ENCODE peak calls at places on chromosomes 6 and 20, in eight cellular contexts. G, E, O, H, P, D, T and N are unnamed samples.

GRCh38 chr20:16692442-16692841 is 37.4 kb upstream of the SNRPB2 start:
- DNase-seq in D (no peak), H (no peak), G (no peak), O (no peak), P (no peak), T (no peak), E (no peak), N (no peak)

GRCh38 chr20:44990425-44990824 is 24.1 kb downstream of the STK4 start:
- DNase-seq in D (no peak), O (no peak), H (no peak), G (no peak), E (no peak), P (no peak), T (no peak), N (no peak)

GRCh38 chr6:139881728-139882211 is 507.3 kb upstream of the CITED2 start:
- DNase-seq in P (peak; percentile 34), E (no peak), D (no peak), O (no peak), H (peak; percentile 55), G (peak; percentile 51), T (no peak), N (no peak)

GRCh38 chr20:35404614-35405259 is 7.0 kb downstream of the UQCC1 start:
- DNase-seq in E (no peak), O (no peak), T (peak; percentile 51), H (no peak), P (no peak), D (no peak), G (no peak), N (no peak)

GRCh38 chr6:1771324-1771723 is 161.6 kb downstream of the FOXC1 start:
- DNase-seq in O (no peak), E (no peak), T (no peak), D (no peak), P (no peak), G (no peak), H (no peak), N (no peak)

GRCh38 chr6:44029489-44030185 is 97.6 kb downstream of the MRPL14 start:
- DNase-seq in T (no peak), P (no peak), E (no peak), H (no peak), D (no peak), O (peak; percentile 56), G (peak; percentile 67), N (peak; percentile 39)

GRCh38 chr6:63391203-63391970 is 71.6 kb upstream of the LGSN start:
- DNase-seq in H (no peak), G (no peak), T (no peak), O (no peak), P (peak; percentile 99), E (no peak), D (no peak), N (no peak)

GRCh38 chr6:36120979-36121706 is 9.2 kb upstream of the MAPK13 start:
- DNase-seq in T (no peak), D (peak; percentile 89), E (no peak), O (no peak), P (no peak), G (no peak), H (peak; percentile 83), N (peak; percentile 69)

GRCh38 chr6:328184-328670 is 35.9 kb downstream of the DUSP22 start:
- DNase-seq in T (peak; percentile 100), D (peak; percentile 48), E (no peak), G (no peak), P (no peak), O (no peak), H (peak; percentile 79), N (peak; percentile 87)

GRCh38 chr6:28543671-28544131 is 18.0 kb downstream of the GPX5 start:
- DNase-seq in P (no peak), D (no peak), T (no peak), O (no peak), H (no peak), E (no peak), G (peak; percentile 12), N (no peak)

GRCh38 chr6:14476793-14477531 is 359.4 kb downstream of the CD83 start:
- DNase-seq in G (no peak), P (no peak), O (no peak), D (no peak), E (no peak), H (peak; percentile 74), T (no peak), N (peak; percentile 96)

GRCh38 chr6:117907600-117908245 is 659 bp downstream of the SLC35F1 start:
- DNase-seq in O (no peak), D (no peak), E (peak; percentile 34), H (no peak), T (no peak), G (peak; percentile 69), P (no peak), N (no peak)

GRCh38 chr6:13412639-13413465 is 74.5 kb downstream of the GFOD1 start:
- DNase-seq in G (no peak), P (peak; percentile 80), D (peak; percentile 30), E (no peak), O (peak; percentile 29), T (no peak), H (no peak), N (no peak)

GRCh38 chr6:24324617-24325016 is 33.2 kb downstream of the DCDC2 start:
- DNase-seq in G (no peak), O (no peak), P (no peak), E (no peak), D (no peak), H (no peak), T (no peak), N (no peak)

GRCh38 chr6:24323632-24324337 is 34.1 kb downstream of the DCDC2 start:
- DNase-seq in D (no peak), T (no peak), H (no peak), G (no peak), O (no peak), E (no peak), P (peak; percentile 94), N (no peak)

GRCh38 chr6:24325978-24326377 is 31.9 kb downstream of the DCDC2 start:
- DNase-seq in P (no peak), E (no peak), D (no peak), H (no peak), O (no peak), G (no peak), T (no peak), N (no peak)

GRCh38 chr6:24322924-24323323 is 34.9 kb downstream of the DCDC2 start:
- DNase-seq in H (no peak), T (no peak), E (no peak), D (no peak), P (no peak), G (no peak), O (no peak), N (no peak)

GRCh38 chr6:24321538-24322162 is 36.2 kb downstream of the DCDC2 start:
- DNase-seq in H (no peak), D (no peak), P (no peak), O (no peak), T (no peak), E (no peak), G (no peak), N (no peak)
- H3K4me1 ChIP-seq in H (no peaks in the 10 kb centered on the region), D (no peaks in the 10 kb centered on the region), P (peaks cover 76% of the 10 kb centered on the region), O (no peaks in the 10 kb centered on the region), T (no peaks in the 10 kb centered on the region), E (no peaks in the 10 kb centered on the region), G (no peaks in the 10 kb centered on the region), N (no peaks in the 10 kb centered on the region)

DNA sequence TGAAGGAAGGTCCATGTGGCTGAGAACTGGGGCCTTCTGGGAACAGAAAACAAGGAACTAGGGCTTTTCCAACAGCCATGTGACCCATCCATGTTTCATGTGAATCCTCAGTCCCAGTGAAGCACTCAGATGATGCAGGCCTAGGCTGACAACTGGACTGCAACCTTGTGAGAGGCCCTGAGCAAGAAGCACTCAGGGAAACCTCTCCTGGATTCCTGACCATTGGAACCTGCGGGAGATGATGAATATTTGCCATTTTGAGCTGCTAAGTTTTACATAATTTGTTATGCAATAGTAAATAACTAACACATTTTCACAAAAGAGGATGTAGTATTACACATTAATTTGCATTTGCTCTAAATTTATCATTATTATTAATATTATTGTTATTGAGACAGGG is 38.4 kb upstream of the HLA-G start:
- DNase-seq in D (no peak), H (no peak), E (peak; percentile 55), T (no peak), P (no peak), G (no peak), O (no peak), N (no peak)
- TF ChIP-seq POLR2AphosphoS5 in D (no peak), H (no peak), E (no peak), T (no peak), P (no peak), G (no peak), O (no peak), N (no peak)

GRCh38 chr6:136720045-136720760 is 72.1 kb downstream of the MAP3K5 start:
- DNase-seq in P (no peak), O (no peak), G (no peak), E (no peak), D (no peak), H (no peak), T (peak; percentile 78), N (no peak)

GRCh38 chr6:136721467-136721866 is 70.8 kb downstream of the MAP3K5 start:
- DNase-seq in G (no peak), P (no peak), E (no peak), D (no peak), H (no peak), T (no peak), O (no peak), N (no peak)

GRCh38 chr6:136718486-136718885 is 73.8 kb downstream of the MAP3K5 start:
- DNase-seq in D (no peak), P (no peak), E (no peak), T (no peak), O (no peak), H (no peak), G (no peak), N (no peak)

GRCh38 chr6:136719280-136720044 is 72.8 kb downstream of the MAP3K5 start:
- DNase-seq in E (no peak), G (no peak), D (no peak), H (no peak), O (no peak), T (peak; percentile 90), P (no peak), N (no peak)

GRCh38 chr6:136717297-136717990 is 74.8 kb downstream of the MAP3K5 start:
- DNase-seq in H (no peak), G (no peak), T (peak; percentile 47), D (no peak), E (no peak), P (no peak), O (no peak), N (no peak)
- TF ChIP-seq EP300 in H (no peak), G (no peak), T (no peak), D (no peak), E (no peak), P (no peak), O (no peak), N (no peak)

DNA sequence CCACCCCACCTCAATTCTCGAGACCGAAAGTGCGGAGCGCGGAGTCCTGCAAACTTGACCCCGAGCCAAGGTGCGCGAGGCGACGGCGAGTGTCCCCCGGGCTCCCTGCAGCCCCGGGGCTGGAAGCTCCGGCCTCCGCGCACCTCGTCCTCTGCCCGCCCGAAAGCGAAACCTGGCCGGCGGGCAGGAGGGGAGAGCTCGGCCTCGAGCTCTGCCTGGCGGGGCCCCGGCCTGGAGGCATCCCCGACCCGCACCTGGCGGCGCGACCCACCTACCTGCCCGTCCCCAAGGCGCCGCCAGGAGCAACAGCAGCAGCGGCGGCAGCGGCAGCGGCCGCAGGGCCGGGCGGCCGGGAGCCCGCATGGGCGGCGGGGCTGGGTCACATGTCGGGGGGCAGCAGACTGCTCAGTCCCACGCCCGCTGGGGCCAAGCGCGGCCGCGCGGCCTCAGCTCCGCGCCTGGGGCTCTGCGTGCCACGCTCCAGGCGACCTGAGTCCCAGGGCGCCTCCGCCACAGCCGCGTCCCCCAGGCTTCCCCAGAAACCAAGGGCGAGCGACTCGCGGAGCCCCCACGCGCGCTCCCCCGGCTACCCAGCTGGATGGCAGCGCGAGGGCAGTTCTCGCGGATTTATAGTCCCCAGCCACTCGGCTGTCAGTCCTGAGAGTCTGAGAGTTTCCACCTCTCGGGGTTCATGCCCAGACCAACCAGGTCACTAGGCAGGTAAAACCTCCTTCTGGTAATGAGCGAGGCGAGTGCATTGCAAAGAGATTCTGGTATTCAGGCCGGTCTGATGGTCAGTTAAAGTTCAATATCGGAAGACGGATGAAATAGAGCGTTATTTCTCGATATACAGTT is at the start of gene IL20RA:
- DNase-seq in T (no peak), P (no peak), O (no peak), D (peak; percentile 32), E (no peak), G (peak; percentile 87), H (peak; percentile 35), N (peak; percentile 69)
- H3K4me1 ChIP-seq in T (no peaks in the 10 kb centered on the region), P (peaks cover 5% of the 10 kb centered on the region), O (peaks cover 9% of the 10 kb centered on the region), D (peaks cover 16% of the 10 kb centered on the region), E (peaks cover 9% of the 10 kb centered on the region), G (no peaks in the 10 kb centered on the region), H (peaks cover 6% of the 10 kb centered on the region), N (peaks cover 4% of the 10 kb centered on the region)